ENCODE peak calls at places on chromosome 6, in seven cellular contexts. L is stimulated activated CD8-positive, alpha-beta memory T cell treated with anti-CD3 and anti-CD28 coated beads, Interleukin-4, amount 100 ng/mL, for 4 hours; B is anterior cingulate cortex; E is T-helper 2 cell; F is iris pigment epithelial cell; J is posterior cingulate gyrus; R is activated naive CD4-positive, alpha-beta T cell treated with anti-CD3 and anti-CD28 coated beads for 36 hours. X is an unnamed sample.

GRCh38 chr6:89984926-89985743 is 90.9 kb downstream of the GJA10 start:
- DNase-seq in L (no peak), B (peak; percentile 67), E (no peak), F (peak; percentile 53), J (peak; percentile 88), R (no peak), X (peak; percentile 58)

GRCh38 chr6:85580878-85581267 is 12.8 kb downstream of the SNX14 start:
- DNase-seq in L (no peak), B (no peak), E (no peak), F (peak; percentile 83), J (no peak), R (no peak), X (no peak)

GRCh38 chr6:116073765-116074450 is 13.2 kb upstream of the FRK start:
- DNase-seq in L (no peak), B (no peak), E (no peak), F (peak; percentile 72), J (no peak), R (no peak), X (no peak)

GRCh38 chr6:104321301-104321700 is 538.4 kb downstream of the HACE1 start:
- DNase-seq in L (no peak), B (no peak), E (no peak), F (no peak), J (no peak), R (no peak), X (no peak)

GRCh38 chr6:35330541-35331119 is 11.7 kb upstream of the PPARD start:
- DNase-seq in L (no peak), B (no peak), E (no peak), F (no peak), J (no peak), R (no peak), X (no peak)

GRCh38 chr6:45569210-45569945 is 191.6 kb upstream of the SUPT3H start:
- DNase-seq in L (no peak), B (no peak), E (no peak), F (no peak), J (peak; percentile 27), R (no peak), X (no peak)

GRCh38 chr6:157579467-157580031 is 198.6 kb downstream of the ZDHHC14 start:
- DNase-seq in L (no peak), B (no peak), E (no peak), F (peak; percentile 20), J (no peak), R (no peak), X (no peak)

GRCh38 chr6:31558631-31559500 is 11.5 kb downstream of the NFKBIL1 start:
- DNase-seq in L (no peak), B (peak; percentile 53), E (peak; percentile 25), F (peak; percentile 26), J (peak; percentile 28), R (peak; percentile 83), X (peak; percentile 71)

GRCh38 chr6:50905297-50905696 is 86.6 kb downstream of the TFAP2B start:
- DNase-seq in L (no peak), B (no peak), E (no peak), F (no peak), J (no peak), R (no peak), X (no peak)

GRCh38 chr6:22765015-22765414 is 195.6 kb downstream of the HDGFL1 start:
- DNase-seq in L (no peak), B (no peak), E (no peak), F (peak; percentile 70), J (no peak), R (no peak), X (no peak)